ENCODE peak calls at places on chromosome 1, in six cellular contexts. M, Y, G, V, D and P are unnamed samples. For H3K4me1, the result is how much of the 10 kb centered on the place peaks cover.

GRCh38 chr1:46131093-46131492 is 1.3 kb downstream of the PIK3R3 start:
- DNase-seq in M (no peak), Y (peak), G (no peak), V (no peak), D (no peak), P (peak)

GRCh38 chr1:94416901-94417701 is 1.1 kb upstream of the ABCD3 start:
- DNase-seq in M (no peak), Y (peak), G (no peak), V (no peak), D (peak), P (peak)

GRCh38 chr1:62229468-62229867 is 34.8 kb downstream of the L1TD1 start:
- DNase-seq in M (peak), Y (no peak), G (no peak), V (no peak), D (no peak), P (no peak)

GRCh38 chr1:113488576-113489177 is 98.4 kb downstream of the MAGI3 start:
- DNase-seq in M (peak), Y (no peak), G (no peak), V (peak), D (no peak), P (no peak)

GRCh38 chr1:30613188-30613587 is 110.2 kb downstream of the MATN1 start:
- DNase-seq in M (no peak), Y (no peak), G (no peak), V (no peak), D (no peak), P (no peak)

GRCh38 chr1:156748670-156749428 is 2.6 kb downstream of the HDGF start:
- DNase-seq in M (no peak), Y (peak), G (no peak), V (no peak), D (peak), P (peak)

GRCh38 chr1:39326836-39327235 is 122.3 kb downstream of the MACF1 start:
- DNase-seq in M (no peak), Y (peak), G (no peak), V (no peak), D (peak), P (peak)

GRCh38 chr1:29462096-29462495 is 225.8 kb downstream of the PTPRU start:
- DNase-seq in M (no peak), Y (no peak), G (no peak), V (no peak), D (no peak), P (no peak)

GRCh38 chr1:56484695-56485094 is 94.7 kb downstream of the PLPP3 start:
- DNase-seq in M (no peak), Y (no peak), G (no peak), V (no peak), D (no peak), P (no peak)

GRCh38 chr1:193281894-193282293 is 95.5 kb upstream of the B3GALT2 start:
- DNase-seq in M (no peak), Y (no peak), G (no peak), V (no peak), D (no peak), P (no peak)

GRCh38 chr1:61080408-61081134 is 1.8 kb upstream of the NFIA start:
- DNase-seq in M (no peak), Y (no peak), G (no peak), V (no peak), D (no peak), P (peak)

GRCh38 chr1:97920275-97920831 is 481 bp downstream of the DPYD start:
- DNase-seq in M (no peak), Y (peak), G (no peak), V (no peak), D (no peak), P (peak)

GRCh38 chr1:13703128-13703513 is 3.1 kb downstream of the PRDM2 start:
- DNase-seq in M (no peak), Y (no peak), G (no peak), V (no peak), D (no peak), P (no peak)

GRCh38 chr1:229006121-229006870 is 264.6 kb upstream of the RAB4A start:
- DNase-seq in M (no peak), Y (no peak), G (no peak), V (no peak), D (peak), P (no peak)

GRCh38 chr1:184255560-184255959 is 131.3 kb upstream of the C1orf21 start:
- DNase-seq in M (no peak), Y (no peak), G (no peak), V (no peak), D (no peak), P (no peak)

GRCh38 chr1:22814176-22815042 is 103.8 kb downstream of the EPHB2 start:
- DNase-seq in M (no peak), Y (no peak), G (no peak), V (no peak), D (no peak), P (no peak)

GRCh38 chr1:191026828-191027227 is 549.2 kb upstream of the BRINP3 start:
- DNase-seq in M (no peak), Y (no peak), G (no peak), V (no peak), D (no peak), P (no peak)

GRCh38 chr1:39398278-39399010 is 93.0 kb upstream of the BMP8A start:
- DNase-seq in M (peak), Y (peak), G (no peak), V (no peak), D (peak), P (peak)

GRCh38 chr1:22075718-22076117 is 23.2 kb downstream of the CDC42 start:
- DNase-seq in M (no peak), Y (no peak), G (no peak), V (no peak), D (no peak), P (no peak)

GRCh38 chr1:165954940-165955339 is 127.5 kb downstream of the UCK2 start:
- DNase-seq in M (no peak), Y (peak), G (no peak), V (no peak), D (no peak), P (peak)

GRCh38 chr1:70487910-70488665 is 77.0 kb downstream of the CTH start:
- DNase-seq in M (peak), Y (peak), G (peak), V (peak), D (no peak), P (peak)

GRCh38 chr1:78171736-78172590 is 126.2 kb downstream of the GIPC2 start:
- DNase-seq in M (no peak), Y (peak), G (no peak), V (no peak), D (no peak), P (peak)

DNA sequence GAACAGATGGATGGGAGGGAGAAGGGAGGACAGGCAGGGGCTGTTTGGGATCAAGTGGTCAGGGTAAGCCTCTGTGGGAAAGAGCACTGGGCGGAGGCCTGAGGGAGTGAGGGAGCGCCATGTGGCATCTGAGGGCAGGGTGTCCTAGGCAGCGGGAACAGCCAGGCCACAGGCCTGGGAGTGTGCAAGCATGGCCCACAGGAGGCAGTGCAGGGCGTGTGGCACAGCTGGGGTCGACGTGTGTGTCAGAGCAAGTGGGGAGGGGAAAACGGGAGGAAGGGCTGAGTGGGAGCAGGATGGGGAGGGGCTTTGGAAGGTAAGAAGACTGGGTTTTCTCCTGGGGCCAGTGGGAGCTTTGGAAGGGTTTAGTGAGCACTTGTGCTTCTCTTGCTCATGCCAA is 143.4 kb downstream of the SYF2 start:
- DNase-seq in M (no peak), Y (no peak), G (no peak), V (no peak), D (no peak), P (no peak)
- H3K14ac ChIP-seq in M (no peak), Y (no peak), G (peak), V (no peak), D (no peak), P (no peak)

GRCh38 chr1:14946567-14947285 is 206.8 kb upstream of the TMEM51 start:
- DNase-seq in M (no peak), Y (peak), G (no peak), V (no peak), D (peak), P (peak)
- H3K4me1 ChIP-seq in M (under half), Y (under half), G (half or more), V (under half), D (half or more), P (half or more)

DNA sequence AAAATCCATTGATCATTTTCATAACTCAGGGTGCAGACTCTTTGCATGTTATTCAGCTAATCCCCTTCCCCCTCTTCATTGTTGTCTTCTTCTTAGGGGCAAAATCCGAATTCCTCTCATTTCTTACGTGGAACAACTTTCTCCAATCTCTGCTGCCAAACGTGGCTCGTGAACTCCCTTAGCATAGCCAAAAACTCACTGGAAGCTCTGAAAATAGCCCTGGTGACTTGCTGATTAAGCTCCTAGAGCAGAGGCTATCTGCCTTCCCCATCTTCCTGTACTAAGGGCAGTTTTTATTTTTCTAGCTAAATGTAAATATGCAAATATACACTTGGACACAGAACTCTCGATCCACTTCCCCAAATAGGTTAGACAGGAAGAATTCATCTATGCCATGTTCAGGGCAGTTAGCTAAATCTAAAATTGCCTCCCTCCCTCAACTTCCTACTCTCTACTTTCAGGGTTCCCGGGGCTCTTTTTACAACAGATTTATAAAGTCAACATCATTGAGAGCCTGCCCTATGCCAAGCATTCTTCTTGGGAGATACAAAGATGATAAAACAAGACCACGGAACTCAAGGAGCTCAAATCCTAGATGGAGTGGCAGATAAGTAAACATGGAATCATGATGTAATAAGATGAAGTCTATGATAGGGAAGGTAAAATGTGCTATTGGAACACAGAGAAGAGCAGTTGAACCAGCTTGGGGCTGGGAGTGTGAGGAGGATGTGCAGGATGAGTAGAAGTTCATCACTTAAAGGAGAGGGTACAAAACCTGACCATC is 59.4 kb upstream of the FMOD start:
- DNase-seq in M (no peak), Y (no peak), G (no peak), V (no peak), D (peak), P (no peak)
- H3K14ac ChIP-seq in M (no peak), Y (no peak), G (no peak), V (no peak), D (no peak), P (no peak)

DNA sequence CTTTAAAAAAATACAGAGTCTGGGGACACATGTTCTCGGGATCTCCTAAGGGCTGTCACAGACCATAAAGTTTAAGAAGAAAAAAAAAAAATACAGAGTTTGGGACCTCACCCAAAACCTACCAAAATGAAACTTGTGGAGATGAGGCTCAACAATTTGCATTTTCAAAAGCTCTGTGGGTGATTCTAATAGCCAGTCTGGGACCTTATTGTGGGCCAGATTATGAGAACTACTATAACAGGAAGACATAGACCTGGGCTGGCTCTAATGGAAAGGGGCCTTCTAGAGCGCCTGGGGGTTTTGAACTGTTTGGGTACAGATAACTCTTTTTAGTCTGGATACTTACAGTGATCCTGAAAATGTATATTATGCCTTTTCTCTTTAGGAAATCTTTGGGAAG is 69.1 kb downstream of the LAMC1 start:
- DNase-seq in M (no peak), Y (no peak), G (no peak), V (no peak), D (no peak), P (no peak)
- H3K4me1 ChIP-seq in M (under half), Y (under half), G (under half), V (under half), D (under half), P (under half)

GRCh38 chr1:247538561-247538960 is 2.3 kb upstream of the OR2C3 start:
- DNase-seq in M (no peak), Y (no peak), G (no peak), V (no peak), D (peak), P (no peak)
- H3K14ac ChIP-seq in M (no peak), Y (no peak), G (no peak), V (no peak), D (no peak), P (no peak)

GRCh38 chr1:11946647-11947046 is 12.1 kb downstream of the PLOD1 start:
- DNase-seq in M (no peak), Y (no peak), G (no peak), V (no peak), D (no peak), P (no peak)

GRCh38 chr1:11952455-11953109 is 18.1 kb downstream of the PLOD1 start:
- DNase-seq in M (no peak), Y (no peak), G (no peak), V (no peak), D (no peak), P (no peak)

GRCh38 chr1:11948822-11949458 is 14.4 kb downstream of the PLOD1 start:
- DNase-seq in M (no peak), Y (peak), G (no peak), V (no peak), D (no peak), P (no peak)

GRCh38 chr1:11955221-11955620 is 20.7 kb downstream of the PLOD1 start:
- DNase-seq in M (no peak), Y (no peak), G (no peak), V (no peak), D (peak), P (no peak)

GRCh38 chr1:11951901-11952300 is 17.4 kb downstream of the PLOD1 start:
- DNase-seq in M (no peak), Y (no peak), G (no peak), V (no peak), D (no peak), P (no peak)
- H3K4me1 ChIP-seq in M (under half), Y (under half), G (under half), V (under half), D (under half), P (under half)

GRCh38 chr1:234782821-234783220 is 172.8 kb upstream of the IRF2BP2 start:
- DNase-seq in M (peak), Y (no peak), G (no peak), V (no peak), D (no peak), P (no peak)
- H3K14ac ChIP-seq in M (no peak), Y (no peak), G (no peak), V (no peak), D (no peak), P (no peak)

GRCh38 chr1:238485906-238486219 is 595.1 kb upstream of the ZP4 start:
- DNase-seq in M (peak), Y (no peak), G (no peak), V (no peak), D (no peak), P (no peak)

GRCh38 chr1:238488406-238488805 is 597.7 kb upstream of the ZP4 start:
- DNase-seq in M (no peak), Y (peak), G (no peak), V (no peak), D (no peak), P (no peak)

GRCh38 chr1:238487931-238488330 is 597.2 kb upstream of the ZP4 start:
- DNase-seq in M (no peak), Y (peak), G (no peak), V (no peak), D (no peak), P (no peak)

GRCh38 chr1:238491265-238491664 is 600.5 kb upstream of the ZP4 start:
- DNase-seq in M (no peak), Y (no peak), G (no peak), V (no peak), D (no peak), P (no peak)

GRCh38 chr1:238489006-238489405 is 598.3 kb upstream of the ZP4 start:
- DNase-seq in M (no peak), Y (peak), G (no peak), V (no peak), D (no peak), P (no peak)
- H3K4me1 ChIP-seq in M (under half), Y (under half), G (under half), V (under half), D (under half), P (under half)

DNA sequence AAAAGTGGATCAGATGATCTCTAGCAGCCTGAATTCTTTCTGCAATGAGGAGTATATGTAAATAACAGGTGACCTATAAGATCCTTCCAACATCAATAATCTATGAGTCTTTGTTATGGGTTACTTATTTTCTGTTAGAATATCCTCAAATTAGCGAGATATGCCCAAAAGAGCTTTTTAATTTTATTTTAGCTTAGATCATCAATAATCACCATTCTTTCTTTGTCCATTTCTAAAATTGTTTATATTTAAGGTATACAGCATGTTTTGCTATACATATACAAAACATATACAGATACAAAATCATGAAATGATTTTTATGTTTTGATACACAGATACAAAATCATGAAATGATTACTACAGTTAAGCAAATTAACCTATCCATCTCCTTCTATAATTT is 11.8 kb downstream of the RABGAP1L start:
- DNase-seq in M (no peak), Y (no peak), G (no peak), V (no peak), D (no peak), P (no peak)
- H3K14ac ChIP-seq in M (no peak), Y (no peak), G (no peak), V (no peak), D (no peak), P (no peak)

DNA sequence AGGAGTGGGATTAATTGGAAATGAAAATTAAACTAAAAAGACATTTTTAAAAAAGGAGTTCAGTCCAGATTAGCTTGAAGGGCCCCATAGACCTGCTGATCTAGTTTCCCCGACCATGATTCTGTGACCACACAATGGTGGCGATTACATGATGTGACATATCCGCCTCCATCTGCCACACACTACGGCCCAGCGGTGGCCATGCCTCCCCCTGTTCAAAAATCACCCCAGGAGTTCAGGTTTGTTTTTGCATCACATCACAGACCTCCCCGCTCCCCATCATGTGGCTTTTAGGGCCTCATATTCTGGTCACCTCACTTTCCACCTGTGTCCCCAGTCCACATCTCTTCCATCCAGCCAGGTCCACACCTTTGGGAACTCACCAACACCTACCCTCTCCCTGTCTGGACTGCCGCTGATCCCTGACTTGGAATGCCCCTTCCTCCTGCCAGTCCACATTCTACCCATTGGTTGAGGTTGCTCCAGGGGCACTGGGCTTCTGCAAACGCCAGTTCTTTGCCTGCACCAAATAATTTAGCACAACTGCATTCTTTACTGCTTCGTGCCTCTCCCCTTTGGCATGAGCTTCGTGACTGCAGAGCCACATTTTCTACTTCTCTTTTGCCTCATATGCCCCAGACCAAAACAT is 38.9 kb downstream of the CD247 start:
- DNase-seq in M (no peak), Y (no peak), G (no peak), V (no peak), D (no peak), P (no peak)
- H3K4me1 ChIP-seq in M (under half), Y (under half), G (under half), V (under half), D (under half), P (under half)